ENCODE peak calls at places on chromosomes 16 and 17, in nine cellular contexts. Y, U, W, N, D, M, J, F and A are unnamed samples.

GRCh38 chr16:23535901-23536300 is 21.2 kb downstream of the EARS2 start:
- DNase-seq in Y (no peak), U (no peak), W (no peak), N (no peak), D (no peak), M (no peak), J (no peak), F (no peak), A (peak)

GRCh38 chr16:58352690-58353089 is 39.6 kb upstream of the GINS3 start:
- DNase-seq in Y (no peak), U (no peak), W (no peak), N (no peak), D (no peak), M (no peak), J (no peak), F (no peak), A (no peak)

GRCh38 chr17:77343031-77343866 is 202.5 kb downstream of the SEC14L1 start:
- DNase-seq in Y (no peak), U (peak), W (no peak), N (no peak), D (no peak), M (peak), J (peak), F (peak), A (no peak)

GRCh38 chr16:70520612-70521297 is 2.6 kb downstream of the COG4 start:
- DNase-seq in Y (no peak), U (no peak), W (no peak), N (no peak), D (no peak), M (no peak), J (no peak), F (no peak), A (no peak)

GRCh38 chr17:61547113-61547512 is 43.9 kb downstream of the NACA2 start:
- DNase-seq in Y (no peak), U (no peak), W (no peak), N (no peak), D (no peak), M (no peak), J (no peak), F (no peak), A (no peak)

GRCh38 chr17:16969931-16970906 is 1.7 kb downstream of the TNFRSF13B start:
- DNase-seq in Y (no peak), U (peak), W (no peak), N (no peak), D (no peak), M (no peak), J (no peak), F (no peak), A (no peak)

GRCh38 chr17:17837966-17838962 is 1.5 kb upstream of the SREBF1 start:
- DNase-seq in Y (no peak), U (no peak), W (peak), N (no peak), D (no peak), M (peak), J (no peak), F (no peak), A (peak)

GRCh38 chr17:60392845-60393702 is 1.1 kb upstream of the USP32 start:
- DNase-seq in Y (peak), U (no peak), W (peak), N (no peak), D (no peak), M (peak), J (no peak), F (no peak), A (peak)

GRCh38 chr17:76556759-76557367 is 17.0 kb downstream of the PRCD start:
- DNase-seq in Y (no peak), U (no peak), W (peak), N (no peak), D (peak), M (no peak), J (no peak), F (no peak), A (no peak)

GRCh38 chr16:81601008-81601428 is 156.4 kb downstream of the CMIP start:
- DNase-seq in Y (no peak), U (peak), W (no peak), N (peak), D (no peak), M (no peak), J (no peak), F (peak), A (peak)

GRCh38 chr16:87303431-87303930 is 13.7 kb downstream of the C16orf95 start:
- DNase-seq in Y (no peak), U (no peak), W (no peak), N (no peak), D (no peak), M (no peak), J (no peak), F (no peak), A (no peak)

GRCh38 chr17:37358830-37359681 is 16.7 kb upstream of the C17orf78 start:
- DNase-seq in Y (peak), U (peak), W (peak), N (peak), D (peak), M (peak), J (peak), F (peak), A (peak)

GRCh38 chr17:41308251-41308917 is 725 bp downstream of the KRTAP16-1 start:
- DNase-seq in Y (no peak), U (no peak), W (no peak), N (peak), D (peak), M (no peak), J (no peak), F (peak), A (peak)

GRCh38 chr17:7217113-7217987 is 2.3 kb downstream of the DLG4 start:
- DNase-seq in Y (peak), U (no peak), W (no peak), N (no peak), D (no peak), M (peak), J (no peak), F (no peak), A (peak)

GRCh38 chr16:55301385-55302008 is 22.5 kb upstream of the IRX6 start:
- DNase-seq in Y (no peak), U (no peak), W (no peak), N (no peak), D (no peak), M (no peak), J (no peak), F (no peak), A (no peak)

GRCh38 chr16:78045865-78046581 is 23.7 kb downstream of the CLEC3A start:
- DNase-seq in Y (peak), U (no peak), W (peak), N (no peak), D (peak), M (peak), J (peak), F (peak), A (peak)

GRCh38 chr16:67674851-67675578 is 8.4 kb downstream of the C16orf86 start:
- DNase-seq in Y (no peak), U (no peak), W (no peak), N (no peak), D (no peak), M (no peak), J (peak), F (no peak), A (peak)

GRCh38 chr17:4256952-4257351 is 6.8 kb downstream of the ANKFY1 start:
- DNase-seq in Y (no peak), U (peak), W (no peak), N (no peak), D (no peak), M (no peak), J (no peak), F (no peak), A (no peak)

GRCh38 chr17:50638851-50639767 is 4.4 kb downstream of the ABCC3 start:
- DNase-seq in Y (peak), U (peak), W (peak), N (peak), D (no peak), M (peak), J (peak), F (peak), A (peak)

GRCh38 chr17:72510454-72511016 is 389.7 kb downstream of the SOX9 start:
- DNase-seq in Y (no peak), U (no peak), W (no peak), N (no peak), D (no peak), M (no peak), J (no peak), F (no peak), A (no peak)

GRCh38 chr17:8060274-8060673 is 21.4 kb downstream of the ALOX15B start:
- DNase-seq in Y (no peak), U (no peak), W (peak), N (peak), D (peak), M (peak), J (no peak), F (no peak), A (peak)

GRCh38 chr16:80056334-80056733 is 455.8 kb upstream of the MAF start:
- DNase-seq in Y (no peak), U (no peak), W (no peak), N (no peak), D (no peak), M (no peak), J (no peak), F (no peak), A (no peak)

GRCh38 chr17:5971969-5972368 is 98.2 kb upstream of the WSCD1 start:
- DNase-seq in Y (no peak), U (no peak), W (no peak), N (no peak), D (no peak), M (no peak), J (no peak), F (no peak), A (no peak)

GRCh38 chr16:55643161-55643970 is 12.4 kb upstream of the SLC6A2 start:
- DNase-seq in Y (no peak), U (peak), W (peak), N (no peak), D (no peak), M (peak), J (no peak), F (no peak), A (no peak)

GRCh38 chr16:56576585-56577299 is 11.9 kb downstream of the MT4 start:
- DNase-seq in Y (peak), U (peak), W (peak), N (no peak), D (peak), M (peak), J (no peak), F (peak), A (peak)

GRCh38 chr16:31213342-31213741 is 577 bp upstream of the TRIM72 start:
- DNase-seq in Y (no peak), U (no peak), W (no peak), N (no peak), D (no peak), M (no peak), J (no peak), F (no peak), A (no peak)

GRCh38 chr17:27559996-27560481 is 70.9 kb upstream of the LGALS9 start:
- DNase-seq in Y (no peak), U (peak), W (peak), N (no peak), D (no peak), M (no peak), J (peak), F (no peak), A (peak)

GRCh38 chr16:8892101-8892575 is 10.0 kb downstream of the LITAFD start:
- DNase-seq in Y (no peak), U (peak), W (peak), N (peak), D (no peak), M (peak), J (no peak), F (no peak), A (peak)

GRCh38 chr17:3885970-3886369 is 6.9 kb downstream of the CAMKK1 start:
- DNase-seq in Y (no peak), U (no peak), W (no peak), N (no peak), D (no peak), M (no peak), J (no peak), F (no peak), A (no peak)

GRCh38 chr17:59617141-59617757 is 2.4 kb upstream of the CLTC start:
- DNase-seq in Y (no peak), U (no peak), W (no peak), N (no peak), D (no peak), M (no peak), J (no peak), F (no peak), A (no peak)

GRCh38 chr17:81528651-81529436 is 667 bp downstream of the FSCN2 start:
- DNase-seq in Y (peak), U (no peak), W (no peak), N (no peak), D (no peak), M (no peak), J (no peak), F (no peak), A (peak)

GRCh38 chr17:66525338-66525737 is 222.9 kb downstream of the PRKCA start:
- DNase-seq in Y (no peak), U (no peak), W (no peak), N (no peak), D (no peak), M (no peak), J (no peak), F (no peak), A (no peak)

GRCh38 chr16:56193951-56194726 is 2.9 kb downstream of the GNAO1 start:
- DNase-seq in Y (peak), U (peak), W (peak), N (peak), D (peak), M (peak), J (no peak), F (peak), A (peak)

GRCh38 chr17:63774141-63774981 is at the start of gene DDX42:
- DNase-seq in Y (peak), U (peak), W (peak), N (peak), D (peak), M (peak), J (peak), F (peak), A (peak)
- TF ChIP-seq CTCF in Y (no peak), U (no peak), W (peak), N (no peak), D (no peak), M (no peak), J (no peak), F (no peak), A (peak)

GRCh38 chr16:84396537-84397008 is 28.2 kb downstream of the ATP2C2 start:
- DNase-seq in Y (no peak), U (no peak), W (peak), N (no peak), D (no peak), M (no peak), J (no peak), F (no peak), A (peak)

GRCh38 chr16:84391151-84391873 is 23.0 kb downstream of the ATP2C2 start:
- DNase-seq in Y (no peak), U (no peak), W (no peak), N (no peak), D (no peak), M (no peak), J (no peak), F (no peak), A (peak)

GRCh38 chr16:84397090-84397489 is 28.8 kb downstream of the ATP2C2 start:
- DNase-seq in Y (no peak), U (no peak), W (no peak), N (no peak), D (no peak), M (no peak), J (no peak), F (no peak), A (peak)
- TF ChIP-seq CTCF in Y (no peak), U (no peak), W (peak), N (no peak), D (no peak), M (no peak), J (no peak), F (no peak), A (no peak)

GRCh38 chr17:623121-623520 is 91.5 kb downstream of the VPS53 start:
- DNase-seq in Y (no peak), U (no peak), W (no peak), N (no peak), D (no peak), M (no peak), J (no peak), F (no peak), A (no peak)

GRCh38 chr17:624341-624860 is 90.2 kb downstream of the VPS53 start:
- DNase-seq in Y (no peak), U (no peak), W (no peak), N (no peak), D (no peak), M (no peak), J (no peak), F (no peak), A (no peak)

GRCh38 chr17:628507-628941 is 86.1 kb downstream of the VPS53 start:
- DNase-seq in Y (no peak), U (no peak), W (no peak), N (no peak), D (no peak), M (no peak), J (no peak), F (no peak), A (no peak)

GRCh38 chr17:628089-628488 is 86.5 kb downstream of the VPS53 start:
- DNase-seq in Y (no peak), U (no peak), W (no peak), N (no peak), D (no peak), M (no peak), J (no peak), F (no peak), A (no peak)

DNA sequence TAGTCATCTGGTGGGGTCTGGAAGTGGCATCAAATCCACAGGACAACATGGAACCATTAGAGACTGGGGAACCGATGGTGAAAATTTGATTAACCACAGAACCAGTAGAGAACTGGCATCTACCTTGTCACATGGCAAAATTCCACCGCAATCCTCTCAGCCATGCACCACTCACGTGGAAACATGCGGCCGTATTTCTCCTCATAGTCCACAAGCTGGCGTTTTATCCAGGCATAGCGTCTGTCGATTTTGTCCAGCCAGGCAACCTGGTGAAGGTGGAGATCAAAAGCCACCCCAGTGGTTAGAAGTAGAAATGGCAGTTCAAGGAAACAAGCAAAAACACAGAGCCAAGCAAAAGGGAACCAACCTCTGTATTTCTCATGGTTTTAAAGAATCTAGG is 87.6 kb downstream of the VPS53 start:
- DNase-seq in Y (no peak), U (no peak), W (no peak), N (no peak), D (no peak), M (no peak), J (no peak), F (no peak), A (no peak)
- TF ChIP-seq CTCF in Y (no peak), U (no peak), W (no peak), N (no peak), D (no peak), M (no peak), J (no peak), F (no peak), A (no peak)

DNA sequence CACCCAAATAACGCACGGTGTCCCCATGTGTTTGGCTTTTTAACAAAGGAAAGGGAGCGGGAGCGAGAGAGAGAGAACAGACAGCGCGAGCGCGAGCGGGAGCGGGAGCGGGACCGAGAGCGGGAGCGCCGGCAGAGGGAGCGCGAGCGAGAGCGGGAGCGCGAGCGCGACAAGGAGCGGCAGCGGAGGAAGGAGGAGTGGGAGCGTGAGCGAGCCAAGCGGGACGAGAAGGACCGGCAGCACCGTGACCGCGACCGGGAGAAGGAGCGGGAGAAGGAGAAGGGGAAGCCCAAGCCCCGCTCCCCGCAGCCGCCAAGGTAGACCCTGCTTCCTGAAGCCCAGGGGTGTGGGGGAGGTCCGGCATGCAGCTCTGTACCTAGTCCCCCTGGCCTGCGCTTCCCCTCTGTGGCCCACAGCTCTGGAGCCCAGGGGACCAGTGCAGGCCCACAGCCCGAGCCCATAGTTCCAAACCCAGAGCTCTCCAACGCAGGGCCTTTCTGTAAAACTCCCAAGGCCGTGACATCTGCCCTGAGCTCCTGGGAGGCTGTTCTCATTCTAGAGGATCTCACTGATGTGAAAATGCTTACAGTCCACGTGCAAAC is 27.1 kb upstream of the IL17C start:
- DNase-seq in Y (no peak), U (no peak), W (no peak), N (no peak), D (no peak), M (no peak), J (no peak), F (no peak), A (no peak)
- TF ChIP-seq CTCF in Y (no peak), U (no peak), W (no peak), N (peak), D (no peak), M (no peak), J (no peak), F (no peak), A (no peak)

GRCh38 chr17:74554909-74555308 is 9.0 kb upstream of the CD300C start:
- DNase-seq in Y (no peak), U (no peak), W (no peak), N (no peak), D (no peak), M (no peak), J (no peak), F (no peak), A (no peak)
- TF ChIP-seq CTCF in Y (no peak), U (no peak), W (no peak), N (no peak), D (no peak), M (no peak), J (no peak), F (no peak), A (no peak)

GRCh38 chr16:50778284-50779163 is 36.6 kb downstream of the CYLD start:
- DNase-seq in Y (no peak), U (no peak), W (no peak), N (no peak), D (no peak), M (no peak), J (no peak), F (no peak), A (no peak)

GRCh38 chr16:50781518-50781917 is 39.6 kb downstream of the CYLD start:
- DNase-seq in Y (no peak), U (no peak), W (no peak), N (no peak), D (no peak), M (no peak), J (no peak), F (no peak), A (no peak)

GRCh38 chr16:50776042-50776441 is 34.2 kb downstream of the CYLD start:
- DNase-seq in Y (no peak), U (no peak), W (no peak), N (no peak), D (no peak), M (no peak), J (no peak), F (no peak), A (no peak)

DNA sequence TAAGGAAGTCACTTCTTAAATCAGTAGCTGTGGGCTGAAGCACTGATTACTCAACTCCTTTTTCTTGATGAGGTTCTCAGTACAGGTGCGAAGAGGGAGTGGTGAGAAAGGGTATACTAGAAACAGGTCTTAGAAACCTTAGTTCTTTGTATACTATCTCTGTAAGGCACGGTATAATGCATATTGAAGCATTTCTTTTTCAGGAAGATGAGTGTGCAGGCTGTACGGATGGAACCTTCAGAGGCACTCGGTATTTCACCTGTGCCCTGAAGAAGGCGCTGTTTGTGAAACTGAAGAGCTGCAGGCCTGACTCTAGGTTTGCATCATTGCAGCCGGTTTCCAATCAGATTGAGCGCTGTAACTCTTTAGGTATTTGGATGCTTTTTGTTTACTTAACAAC is 39.2 kb downstream of the CYLD start:
- DNase-seq in Y (no peak), U (no peak), W (no peak), N (no peak), D (no peak), M (no peak), J (no peak), F (no peak), A (no peak)
- TF ChIP-seq CTCF in Y (no peak), U (no peak), W (no peak), N (no peak), D (peak), M (no peak), J (no peak), F (no peak), A (no peak)